ENCODE peak calls at places on chromosome 9, in ten cellular contexts. Z is stimulated activated CD4-positive, alpha-beta T cell treated with anti-CD3 and anti-CD28 coated beads, Interleukin-1b, Interleukin-23, amount 100 ng/mL, for 24 hours; D is SW 1271; S is GM23248; I is nucleus accumbens; R is H54; J is HuH-7.5; B is activated CD8-positive, alpha-beta memory T cell treated with anti-CD3 and anti-CD28 coated beads, Interleukin-2, amount 10 ng/mL, durations not matched to agents 7 days and 5 days; P is pons; O is breast epithelium. N is an unnamed sample.

GRCh38 chr9:137433916-137434431 is 7.2 kb downstream of the ENTPD8 start:
- DNase-seq in D (no peak), I (no peak), Z (no peak), O (no peak), R (no peak), S (no peak), P (no peak), B (no peak), J (no peak), N (no peak)

GRCh38 chr9:83062011-83062652 is 810 bp downstream of the RASEF start:
- DNase-seq in D (no peak), S (peak; percentile 58), Z (no peak), P (no peak), R (no peak), O (peak; percentile 36), B (no peak), I (no peak), J (peak; percentile 53), N (no peak)

GRCh38 chr9:120456218-120456617 is 123.7 kb downstream of the CDK5RAP2 start:
- DNase-seq in O (no peak), I (no peak), R (no peak), Z (no peak), P (no peak), J (no peak), S (no peak), D (no peak), B (no peak), N (no peak)

GRCh38 chr9:6007770-6008168 is 7.7 kb downstream of the RANBP6 start:
- DNase-seq in Z (no peak), D (no peak), S (peak; percentile 83), O (peak; percentile 73), P (no peak), I (peak; percentile 77), B (peak; percentile 84), J (peak; percentile 23), R (peak; percentile 25), N (peak; percentile 33)

GRCh38 chr9:128114326-128115186 is 13.0 kb downstream of the PTGES2 start:
- DNase-seq in R (no peak), B (no peak), P (no peak), Z (no peak), S (no peak), O (no peak), D (no peak), I (no peak), J (no peak), N (no peak)

GRCh38 chr9:80556631-80557030 is 984.9 kb downstream of the TLE4 start:
- DNase-seq in J (no peak), O (no peak), I (no peak), D (no peak), P (no peak), R (no peak), S (no peak), Z (no peak), B (no peak), N (no peak)

GRCh38 chr9:108049671-108050494 is 560.3 kb upstream of the KLF4 start:
- DNase-seq in B (no peak), I (no peak), D (no peak), J (no peak), Z (no peak), R (no peak), O (no peak), S (no peak), P (no peak), N (no peak)

GRCh38 chr9:12813960-12814876 is 39.4 kb downstream of the LURAP1L start:
- DNase-seq in S (peak; percentile 99), D (peak; percentile 87), I (no peak), R (peak; percentile 6), P (peak; percentile 76), Z (no peak), O (peak; percentile 44), B (no peak), J (no peak), N (no peak)

GRCh38 chr9:33249087-33249657 is 9.2 kb downstream of the SPINK4 start:
- DNase-seq in Z (no peak), B (no peak), I (no peak), J (no peak), D (no peak), R (no peak), S (no peak), O (no peak), P (no peak), N (no peak)

GRCh38 chr9:104503440-104503839 is 623 bp upstream of the OR13F1 start:
- DNase-seq in B (no peak), S (no peak), J (no peak), I (no peak), R (no peak), O (no peak), P (no peak), Z (no peak), D (no peak), N (no peak)

GRCh38 chr9:85522459-85523092 is 219.2 kb downstream of the AGTPBP1 start:
- DNase-seq in P (no peak), I (peak; percentile 60), S (peak; percentile 61), B (peak; percentile 51), R (no peak), Z (no peak), D (no peak), O (no peak), J (no peak), N (peak; percentile 44)

GRCh38 chr9:138040446-138041430 is 163.2 kb downstream of the CACNA1B start:
- DNase-seq in R (no peak), O (peak; percentile 7), P (no peak), Z (no peak), S (no peak), B (peak; percentile 22), I (no peak), D (no peak), J (no peak), N (no peak)

GRCh38 chr9:37030591-37030939 is 3.5 kb downstream of the PAX5 start:
- DNase-seq in J (no peak), P (no peak), B (no peak), I (no peak), Z (no peak), R (no peak), O (no peak), D (no peak), S (no peak), N (no peak)

GRCh38 chr9:98210435-98210834 is 18.0 kb upstream of the CORO2A start:
- DNase-seq in B (no peak), S (no peak), R (no peak), J (no peak), P (no peak), I (no peak), O (no peak), Z (no peak), D (no peak), N (no peak)

GRCh38 chr9:131091352-131091992 is 4.9 kb upstream of the AIF1L start:
- DNase-seq in I (no peak), P (no peak), O (no peak), D (no peak), S (no peak), J (no peak), B (no peak), Z (no peak), R (no peak), N (no peak)

GRCh38 chr9:134268308-134268724 is 57.9 kb upstream of the RXRA start:
- DNase-seq in J (no peak), P (peak; percentile 9), O (no peak), D (no peak), I (no peak), B (no peak), Z (no peak), S (no peak), R (no peak), N (no peak)

GRCh38 chr9:137311171-137311970 is 9.3 kb upstream of the NRARP start:
- DNase-seq in J (peak; percentile 56), R (no peak), P (no peak), Z (no peak), D (no peak), I (no peak), B (peak; percentile 44), O (peak; percentile 76), S (peak; percentile 53), N (peak; percentile 28)

GRCh38 chr9:34675048-34675714 is 12.7 kb upstream of the CCL27 start:
- DNase-seq in B (peak; percentile 71), O (no peak), S (peak; percentile 86), R (no peak), I (peak; percentile 10), Z (no peak), P (peak; percentile 37), D (no peak), J (peak; percentile 61), N (peak; percentile 62)

GRCh38 chr9:16976427-16976826 is 106.0 kb upstream of the BNC2 start:
- DNase-seq in R (no peak), D (no peak), Z (no peak), P (no peak), B (no peak), O (no peak), J (no peak), S (no peak), I (no peak), N (no peak)

GRCh38 chr9:116312221-116312620 is 158.6 kb downstream of the PAPPA start:
- DNase-seq in O (no peak), S (no peak), Z (no peak), P (no peak), I (no peak), B (no peak), R (no peak), D (no peak), J (no peak), N (no peak)

GRCh38 chr9:84435902-84436301 is 95.3 kb upstream of the SLC28A3 start:
- DNase-seq in P (no peak), S (peak; percentile 2), R (no peak), Z (no peak), D (no peak), B (no peak), I (no peak), O (no peak), J (no peak), N (no peak)

GRCh38 chr9:82421498-82421897 is 432.9 kb downstream of the SPATA31D1 start:
- DNase-seq in J (no peak), Z (no peak), D (no peak), S (no peak), I (no peak), O (no peak), P (no peak), R (no peak), B (no peak), N (no peak)

GRCh38 chr9:101458955-101459631 is 23.5 kb upstream of the ALDOB start:
- DNase-seq in R (peak; percentile 58), D (peak; percentile 67), O (no peak), B (no peak), Z (no peak), S (peak; percentile 80), J (peak; percentile 44), I (no peak), P (peak; percentile 96), N (peak; percentile 44)

GRCh38 chr9:27457445-27457844 is 66.6 kb upstream of the IFNK start:
- DNase-seq in O (no peak), Z (no peak), R (no peak), D (no peak), P (no peak), B (no peak), I (no peak), J (no peak), S (no peak), N (no peak)

GRCh38 chr9:80866121-80866520 is 823.2 kb downstream of the TLE1 start:
- DNase-seq in D (no peak), S (no peak), I (no peak), B (no peak), R (no peak), Z (no peak), P (no peak), J (no peak), O (no peak), N (no peak)

GRCh38 chr9:136147890-136148714 is 29.4 kb upstream of the TMEM250 start:
- DNase-seq in R (no peak), J (no peak), Z (no peak), S (no peak), O (no peak), D (no peak), I (no peak), B (no peak), P (no peak), N (peak; percentile 34)

GRCh38 chr9:93346240-93347112 is 105.0 kb upstream of the FAM120A start:
- DNase-seq in D (no peak), S (peak; percentile 27), Z (no peak), I (peak; percentile 14), R (no peak), P (no peak), B (no peak), J (no peak), O (no peak), N (no peak)

GRCh38 chr9:129627556-129628492 is 1.9 kb downstream of the NTMT1 start:
- DNase-seq in J (no peak), O (no peak), D (no peak), B (no peak), P (no peak), I (no peak), S (peak; percentile 52), Z (no peak), R (no peak), N (no peak)

N was measured in D721Med.